ENCODE peak calls at places on chromosomes 1 and 21, in eight cellular contexts. N is CD8-positive, alpha-beta T cell; T is stomach; I is hepatocyte; Y is left lung; Q is lower lobe of right lung; O is CD8-positive, alpha-beta memory T cell; R is fibroblast of lung. D is an unnamed sample.

GRCh38 chr1:7549277-7549676 is 221.8 kb upstream of the VAMP3 start:
- DNase-seq in Q (peak; percentile 36), T (no peak), R (peak; percentile 89), O (no peak), N (no peak), Y (no peak), I (peak; percentile 43), D (no peak)

GRCh38 chr1:103106426-103107321 is 1.6 kb downstream of the COL11A1 start:
- DNase-seq in I (peak; percentile 63), R (peak; percentile 68), Q (no peak), O (no peak), N (no peak), T (no peak), Y (peak; percentile 34), D (no peak)

GRCh38 chr1:12244078-12244477 is 14.2 kb downstream of the VPS13D start:
- DNase-seq in N (no peak), R (no peak), O (no peak), I (no peak), Y (no peak), T (no peak), Q (no peak), D (no peak)

GRCh38 chr1:116556289-116557006 is 14.4 kb downstream of the CD58 start:
- DNase-seq in Q (peak; percentile 71), T (peak; percentile 68), N (peak; percentile 69), Y (peak; percentile 63), R (peak; percentile 99), I (peak; percentile 64), O (peak; percentile 87), D (peak; percentile 40)

GRCh38 chr1:25037174-25038074 is 107.3 kb upstream of the RUNX3 start:
- DNase-seq in Q (no peak), Y (peak; percentile 81), T (no peak), R (peak; percentile 13), O (peak; percentile 77), N (peak; percentile 71), I (peak; percentile 64), D (peak; percentile 75)

GRCh38 chr1:232247669-232248068 is 382.3 kb downstream of the SIPA1L2 start:
- DNase-seq in R (no peak), Y (no peak), N (no peak), O (no peak), T (no peak), I (no peak), Q (no peak), D (no peak)

GRCh38 chr1:150576794-150577556 is 2.4 kb downstream of the MCL1 start:
- DNase-seq in R (peak; percentile 15), N (no peak), Q (no peak), Y (no peak), I (peak; percentile 11), T (no peak), O (no peak), D (peak; percentile 45)

GRCh38 chr1:241641748-241642592 is 1.8 kb upstream of the CHML start:
- DNase-seq in I (peak; percentile 22), O (no peak), Q (no peak), R (peak; percentile 66), T (no peak), Y (no peak), N (no peak), D (no peak)

GRCh38 chr21:43866233-43866632 is 1.2 kb downstream of the AGPAT3 start:
- DNase-seq in Y (peak; percentile 75), I (peak; percentile 75), Q (no peak), T (no peak), R (peak; percentile 56), N (peak; percentile 44), O (peak; percentile 60), D (peak; percentile 68)

GRCh38 chr21:44723177-44724131 is 12.1 kb upstream of the TSPEAR start:
- DNase-seq in N (peak; percentile 29), Q (no peak), Y (no peak), O (peak; percentile 53), T (no peak), R (no peak), I (no peak), D (no peak)

GRCh38 chr1:151056149-151056548 is 3.3 kb downstream of the CDC42SE1 start:
- DNase-seq in O (no peak), N (peak; percentile 43), Y (no peak), R (no peak), T (no peak), Q (no peak), I (no peak), D (no peak)

GRCh38 chr1:220528679-220529529 is 968 bp downstream of the MARK1 start:
- DNase-seq in O (no peak), T (no peak), Q (no peak), N (no peak), I (peak; percentile 32), Y (no peak), R (no peak), D (no peak)

GRCh38 chr1:171116676-171117075 is 26.0 kb downstream of the FMO3 start:
- DNase-seq in N (no peak), Y (no peak), T (no peak), O (no peak), I (no peak), Q (no peak), R (peak; percentile 30), D (no peak)

GRCh38 chr1:214146523-214146922 is 134.4 kb upstream of the SMYD2 start:
- DNase-seq in Q (no peak), N (no peak), Y (no peak), I (peak; percentile 71), R (peak; percentile 7), T (no peak), O (no peak), D (no peak)

GRCh38 chr1:81158592-81158991 is 642.1 kb upstream of the ADGRL2 start:
- DNase-seq in N (no peak), Y (no peak), Q (no peak), I (no peak), R (peak; percentile 62), O (no peak), T (no peak), D (no peak)

GRCh38 chr1:13828454-13829151 is 128.6 kb downstream of the PRDM2 start:
- DNase-seq in N (peak; percentile 22), Y (peak; percentile 85), O (no peak), I (peak; percentile 70), R (no peak), T (peak; percentile 63), Q (peak; percentile 82), D (peak; percentile 84)

GRCh38 chr1:174659823-174660222 is 212.1 kb downstream of the GPR52 start:
- DNase-seq in I (no peak), R (peak; percentile 79), Q (no peak), O (no peak), Y (no peak), N (no peak), T (no peak), D (no peak)

GRCh38 chr1:24708938-24709337 is 36.3 kb upstream of the CLIC4 start:
- DNase-seq in O (no peak), Q (no peak), R (no peak), T (no peak), I (no peak), Y (no peak), N (no peak), D (no peak)

GRCh38 chr1:35860680-35861079 is 22.3 kb upstream of the AGO1 start:
- DNase-seq in N (no peak), R (no peak), T (no peak), O (no peak), Q (no peak), I (no peak), Y (no peak), D (no peak)

GRCh38 chr1:35866998-35867397 is 16.0 kb upstream of the AGO1 start:
- DNase-seq in Y (no peak), R (no peak), Q (no peak), N (no peak), T (no peak), O (no peak), I (no peak), D (no peak)

GRCh38 chr1:35870651-35871309 is 12.2 kb upstream of the AGO1 start:
- DNase-seq in I (no peak), T (no peak), Q (no peak), O (no peak), R (no peak), N (no peak), Y (no peak), D (no peak)

GRCh38 chr1:35864813-35865212 is 18.2 kb upstream of the AGO1 start:
- DNase-seq in N (no peak), T (no peak), Q (no peak), R (no peak), O (no peak), I (no peak), Y (no peak), D (no peak)
- H3K4me1 ChIP-seq in N (no peaks in the 10 kb centered on the region), T (no peaks in the 10 kb centered on the region), Q (peaks cover 7% of the 10 kb centered on the region), R (no peaks in the 10 kb centered on the region), O (no peaks in the 10 kb centered on the region), I (no peaks in the 10 kb centered on the region), Y (peaks cover 54% of the 10 kb centered on the region), D (no peaks in the 10 kb centered on the region)

GRCh38 chr1:16011936-16012589 is 5.8 kb downstream of the HSPB7 start:
- DNase-seq in I (no peak), Y (no peak), R (no peak), Q (no peak), O (no peak), T (no peak), N (no peak), D (no peak)
- H3K4me1 ChIP-seq in I (peaks cover 34% of the 10 kb centered on the region), Y (peaks cover 17% of the 10 kb centered on the region), R (peaks cover 3% of the 10 kb centered on the region), Q (peaks cover 25% of the 10 kb centered on the region), O (peaks cover 9% of the 10 kb centered on the region), T (peaks cover 36% of the 10 kb centered on the region), N (peaks cover 5% of the 10 kb centered on the region), D (peaks cover 25% of the 10 kb centered on the region)

GRCh38 chr1:152514715-152515453 is 602 bp downstream of the CRCT1 start:
- DNase-seq in Y (no peak), T (no peak), I (no peak), N (no peak), O (no peak), Q (no peak), R (no peak), D (no peak)

GRCh38 chr1:152510503-152510902 is at the start of gene LCE5A:
- DNase-seq in R (no peak), T (no peak), O (no peak), Y (no peak), N (no peak), I (no peak), Q (no peak), D (no peak)

GRCh38 chr1:152513081-152513480 is 1.2 kb upstream of the CRCT1 start:
- DNase-seq in Y (no peak), I (no peak), N (no peak), T (no peak), Q (no peak), R (no peak), O (no peak), D (no peak)

GRCh38 chr1:152515454-152515823 is 1.2 kb downstream of the CRCT1 start:
- DNase-seq in T (no peak), Q (no peak), I (no peak), N (no peak), Y (peak; percentile 80), R (peak; percentile 41), O (no peak), D (no peak)

DNA sequence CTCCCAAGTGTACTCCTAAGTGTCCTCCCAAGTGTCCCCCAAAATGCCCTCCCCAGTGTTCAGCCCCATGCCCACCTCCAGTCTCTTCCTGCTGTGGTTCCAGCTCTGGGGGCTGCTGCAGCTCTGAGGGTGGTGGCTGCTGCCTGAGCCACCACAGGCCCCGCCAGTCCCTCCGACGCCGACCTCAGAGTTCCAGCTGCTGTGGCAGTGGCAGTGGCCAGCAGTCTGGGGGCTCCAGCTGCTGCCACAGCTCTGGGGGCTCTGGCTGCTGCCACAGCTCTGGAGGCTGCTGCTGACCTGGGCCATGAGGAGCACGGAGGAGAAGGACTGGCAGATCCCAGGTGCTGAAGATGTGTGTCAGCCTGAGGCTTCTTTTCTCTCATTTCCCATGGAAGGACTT is 993 bp downstream of the LCE5A start:
- DNase-seq in I (no peak), T (no peak), Q (no peak), N (no peak), Y (no peak), R (no peak), O (no peak), D (no peak)
- H3K4me1 ChIP-seq in I (no peaks in the 10 kb centered on the region), T (no peaks in the 10 kb centered on the region), Q (peaks cover 9% of the 10 kb centered on the region), N (no peaks in the 10 kb centered on the region), Y (peaks cover 6% of the 10 kb centered on the region), R (no peaks in the 10 kb centered on the region), O (no peaks in the 10 kb centered on the region), D (no peaks in the 10 kb centered on the region)

GRCh38 chr1:218536311-218536710 is 191.2 kb downstream of the TGFB2 start:
- DNase-seq in R (no peak), I (no peak), T (no peak), N (no peak), Y (no peak), Q (no peak), O (no peak), D (no peak)
- H3K4me1 ChIP-seq in R (peaks cover 9% of the 10 kb centered on the region), I (peaks cover 10% of the 10 kb centered on the region), T (no peaks in the 10 kb centered on the region), N (no peaks in the 10 kb centered on the region), Y (no peaks in the 10 kb centered on the region), Q (no peaks in the 10 kb centered on the region), O (no peaks in the 10 kb centered on the region), D (no peaks in the 10 kb centered on the region)